ENCODE peak calls at places on chromosomes 4 and X, in four cellular contexts. Y is H1, N is HepG2, D is GM12878. R is an unnamed sample.

GRCh38 chr4:72418458-72418857 is 150.6 kb downstream of the ADAMTS3 start:
- DNase-seq in Y (no peak), N (no peak), D (no peak), R (peak)

GRCh38 chr4:185903205-185903604 is 91.2 kb upstream of the SORBS2 start:
- DNase-seq in Y (no peak), N (no peak), D (no peak), R (no peak)

GRCh38 chr4:152328595-152328994 is 207.3 kb downstream of the FBXW7 start:
- DNase-seq in Y (no peak), N (no peak), D (no peak), R (no peak)

GRCh38 chr4:32544846-32545245 is 1824.7 kb downstream of the PCDH7 start:
- DNase-seq in Y (no peak), N (no peak), D (no peak), R (no peak)

GRCh38 chrX:123731987-123732678 is 719 bp downstream of the THOC2 start:
- DNase-seq in Y (peak), N (no peak), D (no peak), R (peak)

GRCh38 chr4:128787509-128788311 is 21.8 kb upstream of the JADE1 start:
- DNase-seq in Y (no peak), N (no peak), D (no peak), R (peak)

GRCh38 chr4:1045595-1046201 is 34.3 kb downstream of the FGFRL1 start:
- DNase-seq in Y (no peak), N (no peak), D (no peak), R (no peak)

GRCh38 chr4:43587746-43588145 is 695.2 kb downstream of the GRXCR1 start:
- DNase-seq in Y (no peak), N (no peak), D (no peak), R (no peak)

GRCh38 chrX:45428816-45429215 is 228.1 kb upstream of the DIPK2B start:
- DNase-seq in Y (no peak), N (no peak), D (no peak), R (no peak)

GRCh38 chrX:120468479-120468824 is 644 bp downstream of the LAMP2 start:
- DNase-seq in Y (no peak), N (no peak), D (no peak), R (no peak)

GRCh38 chrX:155612312-155613224 is at the start of gene TMLHE:
- DNase-seq in Y (peak), N (peak), D (peak), R (peak)

GRCh38 chrX:40544343-40545250 is 36.2 kb upstream of the ATP6AP2 start:
- DNase-seq in Y (no peak), N (peak), D (no peak), R (peak)

GRCh38 chrX:152641256-152641875 is 3.7 kb downstream of the GABRQ start:
- DNase-seq in Y (peak), N (no peak), D (no peak), R (no peak)

GRCh38 chrX:152907084-152907651 is 9.3 kb downstream of the ZNF185 start:
- DNase-seq in Y (no peak), N (no peak), D (no peak), R (peak)

GRCh38 chrX:21933077-21933476 is 7.4 kb upstream of the SMS start:
- DNase-seq in Y (peak), N (no peak), D (no peak), R (peak)

GRCh38 chr4:168076989-168077725 is 15.2 kb upstream of the ANXA10 start:
- DNase-seq in Y (peak), N (peak), D (peak), R (peak)

GRCh38 chr4:158172558-158173258 is at the start of gene GASK1B:
- DNase-seq in Y (no peak), N (peak), D (no peak), R (peak)

GRCh38 chrX:24276011-24276410 is 37.9 kb downstream of the SUPT20HL2 start:
- DNase-seq in Y (no peak), N (no peak), D (no peak), R (no peak)

GRCh38 chrX:68939868-68940267 is 111.0 kb downstream of the EFNB1 start:
- DNase-seq in Y (no peak), N (no peak), D (no peak), R (no peak)

GRCh38 chr4:185112104-185112503 is 31.0 kb upstream of the SLC25A4 start:
- DNase-seq in Y (peak), N (peak), D (no peak), R (no peak)

GRCh38 chrX:24838624-24839023 is 144.9 kb downstream of the POLA1 start:
- DNase-seq in Y (no peak), N (no peak), D (peak), R (peak)

GRCh38 chr4:79250887-79251286 is 75.0 kb downstream of the NAA11 start:
- DNase-seq in Y (no peak), N (no peak), D (no peak), R (no peak)

GRCh38 chr4:142534994-142535393 is 311.1 kb downstream of the INPP4B start:
- DNase-seq in Y (no peak), N (no peak), D (no peak), R (no peak)

GRCh38 chrX:13752646-13753045 is 18.1 kb downstream of the OFD1 start:
- DNase-seq in Y (no peak), N (no peak), D (no peak), R (no peak)

GRCh38 chr4:121308328-121308663 is 72.5 kb downstream of the QRFPR start:
- DNase-seq in Y (no peak), N (no peak), D (no peak), R (no peak)

GRCh38 chr4:1802720-1803522 is 9.8 kb downstream of the FGFR3 start:
- DNase-seq in Y (no peak), N (no peak), D (no peak), R (no peak)

DNA sequence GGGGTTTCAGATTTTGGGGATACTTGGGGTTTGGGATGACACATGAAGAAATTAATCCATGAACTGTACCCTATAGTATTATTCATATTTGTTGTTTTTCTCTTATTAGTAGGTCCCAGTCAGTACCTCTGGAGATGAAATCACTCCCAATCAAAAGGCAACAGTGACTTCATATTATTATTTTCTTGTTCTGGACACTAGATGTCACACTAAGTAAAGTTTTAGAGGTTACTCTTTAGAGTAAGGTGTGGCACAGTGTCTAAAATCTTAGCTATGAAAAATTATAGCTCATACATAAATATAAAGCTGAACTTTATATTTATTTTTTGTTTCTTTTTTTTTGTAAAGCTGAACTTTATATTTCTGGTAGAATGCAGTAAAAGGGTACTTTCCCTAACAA is 35.1 kb downstream of the FAM114A1 start:
- DNase-seq in Y (no peak), N (peak), D (no peak), R (no peak)
- TF ChIP-seq HDAC6 in Y (no peak), N (no peak), D (no peak), R (no peak)

DNA sequence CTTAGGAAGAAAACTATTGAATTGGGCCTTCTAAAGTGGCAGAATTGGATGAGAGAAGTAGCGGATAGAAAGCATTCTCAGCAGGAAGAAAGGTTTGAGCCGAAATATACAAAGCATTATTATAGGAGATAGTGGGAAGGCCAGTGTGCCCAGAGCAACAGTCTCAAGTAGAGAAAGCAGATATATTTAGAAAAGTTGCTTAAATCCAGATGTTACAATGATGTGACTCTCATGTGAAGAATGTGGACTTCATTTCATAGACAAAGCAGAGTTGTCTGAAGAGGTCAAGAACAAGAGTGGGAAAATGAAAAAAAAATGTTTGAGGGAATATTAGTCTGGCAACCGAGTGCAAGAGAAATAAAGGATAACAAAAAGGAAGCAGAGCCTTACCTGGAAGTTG is 66.9 kb downstream of the SYNPO2 start:
- DNase-seq in Y (no peak), N (no peak), D (no peak), R (no peak)
- TF ChIP-seq HDAC6 in Y (no peak), N (no peak), D (no peak), R (no peak)

DNA sequence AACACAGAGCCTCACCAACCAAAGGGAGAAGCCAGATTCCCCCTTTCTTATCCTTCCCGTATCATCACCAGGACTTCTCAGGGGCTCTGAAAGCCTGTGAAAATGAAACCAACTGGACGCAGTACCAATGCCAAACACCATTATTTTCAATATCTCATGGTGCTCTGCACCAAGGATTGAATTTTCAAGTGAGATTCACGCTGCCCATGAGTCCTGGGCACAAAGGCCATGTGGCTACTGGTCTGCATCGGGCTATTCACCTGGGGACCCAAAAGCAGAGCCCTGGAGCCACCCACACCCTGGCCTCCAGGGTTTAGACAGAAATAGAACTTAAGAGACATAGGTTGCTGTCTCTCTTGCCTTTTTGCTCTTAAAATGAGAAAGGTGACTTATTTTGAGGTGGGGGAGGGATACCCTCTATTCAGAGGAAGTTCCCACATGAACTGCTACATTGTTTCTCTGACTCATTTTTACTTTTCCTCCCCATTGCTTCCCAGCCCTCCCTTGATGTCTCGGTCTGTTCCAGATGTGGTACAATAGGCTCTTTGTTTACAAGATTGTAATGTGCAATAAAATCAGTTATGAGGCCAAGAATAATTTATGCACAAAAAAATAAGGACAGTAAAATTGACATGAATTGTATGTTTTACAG is 55.4 kb downstream of the MAML3 start:
- DNase-seq in Y (no peak), N (no peak), D (no peak), R (no peak)
- TF ChIP-seq HDAC6 in Y (no peak), N (no peak), D (no peak), R (no peak)

GRCh38 chrX:65985922-65986588 is 53.8 kb downstream of the VSIG4 start:
- DNase-seq in Y (no peak), N (peak), D (peak), R (peak)
- TF ChIP-seq HDAC6 in Y (no peak), N (no peak), D (no peak), R (no peak)

GRCh38 chr4:10524196-10524833 is 67.1 kb upstream of the ZNF518B start:
- DNase-seq in Y (no peak), N (no peak), D (no peak), R (no peak)

GRCh38 chr4:10529256-10529890 is 72.1 kb upstream of the ZNF518B start:
- DNase-seq in Y (no peak), N (no peak), D (no peak), R (no peak)

GRCh38 chr4:10527438-10527837 is 70.2 kb upstream of the ZNF518B start:
- DNase-seq in Y (no peak), N (no peak), D (no peak), R (no peak)

GRCh38 chr4:10529891-10530786 is 72.9 kb upstream of the ZNF518B start:
- DNase-seq in Y (no peak), N (no peak), D (no peak), R (no peak)

DNA sequence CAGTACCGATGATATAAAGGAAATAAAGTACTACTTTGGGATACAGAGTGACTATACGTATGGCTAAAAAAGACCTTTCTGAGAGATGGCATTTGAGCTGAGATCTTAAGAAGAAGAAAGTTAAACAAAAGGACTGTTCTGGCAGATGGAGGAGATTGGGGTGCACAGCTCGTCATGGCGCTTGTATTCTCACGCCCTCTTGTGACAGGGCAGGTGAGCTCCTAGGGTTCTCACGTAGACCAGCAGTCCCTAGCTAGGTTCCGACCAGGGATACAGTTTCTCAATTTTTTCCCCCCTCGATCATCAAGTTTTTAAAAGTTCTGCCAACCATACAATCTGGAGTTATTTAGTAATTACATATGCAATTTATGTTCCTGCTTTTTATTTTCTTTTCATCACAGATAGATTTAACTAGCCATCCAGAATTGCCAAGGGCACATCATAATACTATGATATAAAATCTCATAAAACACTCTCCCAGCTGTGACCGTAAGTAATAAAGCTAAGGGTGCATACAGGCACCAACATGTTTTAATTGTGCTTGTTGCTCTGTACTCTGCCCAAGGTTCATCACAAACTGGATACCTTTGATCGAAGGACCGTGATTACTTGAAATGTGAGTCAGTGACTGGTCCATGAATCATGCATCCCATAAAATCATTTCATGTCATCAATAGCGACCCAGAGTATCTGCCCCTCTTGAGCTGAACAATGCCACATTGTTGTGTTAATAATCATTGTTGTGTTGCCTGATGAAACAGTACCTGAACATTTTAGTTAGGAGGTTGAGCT is 69.4 kb upstream of the ZNF518B start:
- DNase-seq in Y (no peak), N (no peak), D (no peak), R (peak)
- TF ChIP-seq HDAC6 in Y (no peak), N (no peak), D (no peak), R (no peak)

R was measured in K562.